ENCODE peak calls at places on chromosomes 2 and 18, in four cellular contexts. D is A549, U is K562, V is HepG2. K is an unnamed sample.

GRCh38 chr2:42969231-42970150 is 177.1 kb upstream of the HAAO start:
- DNase-seq in D (no peak), U (no peak), V (no peak), K (no peak)

GRCh38 chr2:128499367-128500135 is 180.9 kb upstream of the HS6ST1 start:
- DNase-seq in D (no peak), U (no peak), V (no peak), K (no peak)

GRCh38 chr2:128405981-128406601 is 87.4 kb upstream of the HS6ST1 start:
- DNase-seq in D (no peak), U (no peak), V (no peak), K (no peak)

GRCh38 chr2:38697116-38697840 is 31.4 kb downstream of the GALM start:
- DNase-seq in D (no peak), U (no peak), V (no peak), K (no peak)

GRCh38 chr2:45119038-45119437 is 109.8 kb upstream of the SIX2 start:
- DNase-seq in D (no peak), U (no peak), V (peak; percentile 67), K (no peak)

GRCh38 chr2:124264496-124265160 is 239.5 kb downstream of the CNTNAP5 start:
- DNase-seq in D (no peak), U (no peak), V (no peak), K (no peak)

GRCh38 chr2:37892436-37893114 is 32.5 kb upstream of the RMDN2 start:
- DNase-seq in D (no peak), U (no peak), V (no peak), K (no peak)

GRCh38 chr18:7728297-7728696 is 161.2 kb downstream of the PTPRM start:
- DNase-seq in D (no peak), U (no peak), V (no peak), K (peak; percentile 40)

GRCh38 chr2:80058562-80058961 is 246.0 kb downstream of the LRRTM1 start:
- DNase-seq in D (no peak), U (no peak), V (no peak), K (peak; percentile 28)

GRCh38 chr2:240566203-240567136 is 1.8 kb upstream of the RNPEPL1 start:
- DNase-seq in D (no peak), U (peak; percentile 93), V (peak; percentile 92), K (peak; percentile 86)

GRCh38 chr2:192373244-192373643 is 178.5 kb upstream of the TMEFF2 start:
- DNase-seq in D (no peak), U (no peak), V (no peak), K (no peak)

GRCh38 chr2:51720826-51721225 is 688.9 kb upstream of the NRXN1 start:
- DNase-seq in D (no peak), U (no peak), V (no peak), K (no peak)

GRCh38 chr18:77702686-77703085 is 453.0 kb downstream of the GALR1 start:
- DNase-seq in D (peak; percentile 1), U (peak; percentile 13), V (peak; percentile 10), K (peak; percentile 37)

GRCh38 chr2:239710953-239711861 is 310.4 kb upstream of the HDAC4 start:
- DNase-seq in D (no peak), U (no peak), V (no peak), K (no peak)

GRCh38 chr2:229780856-229781773 is 66.8 kb upstream of the DNER start:
- DNase-seq in D (peak; percentile 24), U (peak; percentile 24), V (peak; percentile 43), K (no peak)

GRCh38 chr2:231611273-231612198 is 18.9 kb downstream of the TEX44 start:
- DNase-seq in D (peak; percentile 92), U (peak; percentile 71), V (peak; percentile 59), K (peak; percentile 63)

GRCh38 chr2:157866202-157866601 is 9.9 kb downstream of the ACVR1 start:
- DNase-seq in D (no peak), U (no peak), V (no peak), K (no peak)

GRCh38 chr2:133574186-133574585 is 5.9 kb upstream of the NCKAP5 start:
- DNase-seq in D (no peak), U (no peak), V (no peak), K (no peak)

GRCh38 chr18:70235478-70235877 is 30.0 kb upstream of the RTTN start:
- DNase-seq in D (no peak), U (no peak), V (no peak), K (no peak)

GRCh38 chr2:61619561-61619960 is 81.4 kb upstream of the XPO1 start:
- DNase-seq in D (no peak), U (no peak), V (no peak), K (no peak)

GRCh38 chr18:59455728-59456276 is 96.7 kb upstream of the LMAN1 start:
- DNase-seq in D (no peak), U (peak; percentile 6), V (no peak), K (no peak)

GRCh38 chr18:32122039-32122438 is 30.4 kb downstream of the RNF138 start:
- DNase-seq in D (no peak), U (peak; percentile 13), V (peak; percentile 9), K (no peak)

GRCh38 chr18:79640875-79641274 is 38.7 kb upstream of the CTDP1 start:
- DNase-seq in D (no peak), U (no peak), V (no peak), K (no peak)

GRCh38 chr2:31349684-31350083 is 64.9 kb downstream of the XDH start:
- DNase-seq in D (no peak), U (no peak), V (no peak), K (no peak)
- TF ChIP-seq NR3C1 in D (no peak), U (no peak), V (no peak), K (no peak)

DNA sequence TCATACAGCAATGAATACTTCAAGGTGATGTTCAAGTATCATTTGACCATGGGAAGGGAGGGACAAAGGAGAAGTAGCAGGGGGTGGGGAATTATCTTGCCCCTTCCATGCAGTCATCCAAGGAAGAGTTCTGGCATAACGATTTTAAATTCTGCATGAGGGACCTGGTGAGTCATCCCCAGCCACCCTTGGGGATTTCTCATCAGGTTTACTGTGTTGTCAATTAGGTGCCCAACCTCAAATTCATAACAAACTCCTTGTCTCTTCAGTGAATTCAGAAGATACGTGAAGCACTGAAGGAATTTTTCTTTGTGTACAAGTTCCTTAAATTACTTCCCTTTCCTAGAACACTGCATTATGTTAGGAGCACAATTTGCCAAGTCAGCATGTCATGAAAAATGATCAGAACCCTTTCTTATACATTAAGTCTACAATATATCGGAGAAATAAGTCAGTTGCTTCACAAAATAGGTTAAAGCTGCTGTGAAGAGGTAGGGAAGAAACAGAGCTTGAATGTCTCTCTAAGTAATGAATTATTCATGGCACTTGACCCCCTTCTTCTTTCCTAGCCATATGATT is 70.8 kb upstream of the NOSTRIN start:
- DNase-seq in D (no peak), U (peak; percentile 44), V (no peak), K (no peak)
- TF ChIP-seq NR3C1 in D (no peak), U (no peak), V (no peak), K (no peak)

DNA sequence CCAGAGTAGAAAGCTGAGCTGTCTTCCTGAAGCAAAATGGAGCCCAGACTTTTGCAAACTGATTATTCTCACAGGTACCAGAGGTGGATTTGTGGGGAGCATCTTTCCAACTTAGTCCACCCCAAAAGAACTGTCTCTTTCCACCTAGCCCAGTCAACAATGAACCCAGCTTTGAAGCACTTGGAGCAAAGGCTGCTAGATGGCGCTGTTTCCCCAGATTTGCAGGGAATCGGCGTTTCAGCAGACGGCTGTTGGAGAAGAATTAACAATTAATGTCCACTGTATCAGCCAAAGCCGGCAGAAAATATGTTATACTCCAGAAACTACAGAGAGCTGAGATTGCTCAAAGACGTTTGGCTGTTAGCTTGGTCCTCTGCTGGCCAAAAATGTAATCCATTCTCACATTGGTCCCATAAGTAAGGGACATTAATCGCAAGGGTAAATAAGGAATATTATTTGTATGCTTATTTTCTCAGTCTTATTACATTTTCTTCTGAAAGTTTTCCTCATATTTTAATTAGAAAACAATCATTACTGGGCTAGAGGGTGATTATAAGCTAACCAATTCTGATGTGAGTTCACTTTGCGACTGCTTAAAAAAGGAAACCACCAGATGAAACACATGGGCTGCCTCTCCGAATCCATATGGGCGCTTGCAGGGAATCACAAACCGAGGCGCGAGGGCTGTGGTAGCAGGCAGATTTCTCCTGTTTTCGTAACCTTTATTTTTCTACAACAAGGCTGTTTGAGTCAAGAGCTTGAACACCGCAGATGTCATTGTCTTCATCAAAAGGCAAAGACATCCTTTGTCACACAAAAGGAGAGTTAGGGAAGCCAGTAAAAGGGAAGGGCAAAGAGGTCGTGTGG is 423.9 kb upstream of the MEX3C start:
- DNase-seq in D (peak; percentile 16), U (peak; percentile 59), V (peak; percentile 21), K (peak; percentile 79)
- TF ChIP-seq NR3C1 in D (no peak), U (no peak), V (no peak), K (no peak)

DNA sequence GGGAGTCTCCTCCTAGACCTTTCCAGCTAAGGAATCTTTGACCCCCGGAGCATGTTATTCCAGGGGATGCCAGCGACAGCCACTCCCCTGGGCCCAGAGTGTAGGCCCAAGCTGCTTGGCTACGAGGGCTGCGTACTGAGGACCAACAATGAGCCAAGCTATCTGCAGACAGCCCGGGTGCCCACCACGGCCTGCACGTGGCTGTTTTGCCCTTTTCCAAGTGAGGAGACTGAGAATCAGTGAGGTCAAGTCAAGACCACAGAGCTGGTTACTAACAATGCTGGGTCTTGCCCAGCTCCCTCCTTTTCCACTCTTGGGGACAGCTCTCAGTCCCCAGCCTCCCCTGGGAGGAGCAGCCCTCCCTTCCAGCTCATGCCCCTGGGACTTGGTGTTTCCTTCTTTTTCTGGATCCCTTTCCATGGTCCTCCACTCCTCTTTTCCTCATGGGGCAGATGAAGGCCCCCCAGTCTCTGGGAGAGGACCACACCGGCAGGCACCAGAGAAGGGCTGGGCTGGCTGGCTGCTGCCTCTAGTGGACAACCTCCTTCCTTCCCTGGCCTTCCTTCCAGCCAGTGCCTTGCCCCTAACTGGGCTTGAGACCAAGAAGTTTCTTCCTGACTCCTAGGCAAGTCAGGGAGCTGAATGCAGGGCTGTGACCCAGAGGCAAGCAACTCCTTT is 550 bp upstream of the MALL start:
- DNase-seq in D (peak; percentile 73), U (peak; percentile 3), V (no peak), K (peak; percentile 56)
- TF ChIP-seq NR3C1 in D (no peak), U (no peak), V (no peak), K (no peak)

GRCh38 chr18:28095041-28095440 is 81.9 kb downstream of the CDH2 start:
- DNase-seq in D (no peak), U (no peak), V (no peak), K (no peak)
- TF ChIP-seq NR3C1 in D (no peak), U (no peak), V (no peak), K (no peak)

K was measured in WTC11.